ENCODE peak calls at places on chromosomes 16 and 17, in seven cellular contexts. One of them, this sample, is unnamed.

GRCh38 chr17:7478276-7479138 is 924 bp downstream of the ZBTB4 start:
- DNase-seq in mucosa of descending colon: peak; percentile 77
- DNase-seq in left cardiac atrium: peak; percentile 58
- DNase-seq in neural crest cell: no peak
- DNase-seq in HFFc6: peak; percentile 10
- DNase-seq in RPMI8226: peak; percentile 14
- DNase-seq in effector CD4-positive, alpha-beta T cell: peak; percentile 68
- DNase-seq in this sample: no peak

GRCh38 chr17:27496501-27496943 is 40.3 kb downstream of the KSR1 start:
- DNase-seq in mucosa of descending colon: no peak
- DNase-seq in left cardiac atrium: no peak
- DNase-seq in neural crest cell: no peak
- DNase-seq in HFFc6: no peak
- DNase-seq in RPMI8226: no peak
- DNase-seq in effector CD4-positive, alpha-beta T cell: no peak
- DNase-seq in this sample: no peak

GRCh38 chr16:81937305-81938038 is 73.8 kb downstream of the SDR42E1 start:
- DNase-seq in mucosa of descending colon: no peak
- DNase-seq in left cardiac atrium: no peak
- DNase-seq in neural crest cell: no peak
- DNase-seq in HFFc6: no peak
- DNase-seq in RPMI8226: no peak
- DNase-seq in effector CD4-positive, alpha-beta T cell: no peak
- DNase-seq in this sample: no peak

GRCh38 chr17:27797390-27798091 is 2.8 kb downstream of the NOS2 start:
- DNase-seq in mucosa of descending colon: no peak
- DNase-seq in left cardiac atrium: no peak
- DNase-seq in neural crest cell: no peak
- DNase-seq in HFFc6: no peak
- DNase-seq in RPMI8226: no peak
- DNase-seq in effector CD4-positive, alpha-beta T cell: no peak
- DNase-seq in this sample: no peak

GRCh38 chr17:77390870-77391269 is 250.1 kb downstream of the SEC14L1 start:
- DNase-seq in mucosa of descending colon: no peak
- DNase-seq in left cardiac atrium: no peak
- DNase-seq in neural crest cell: no peak
- DNase-seq in HFFc6: no peak
- DNase-seq in RPMI8226: no peak
- DNase-seq in effector CD4-positive, alpha-beta T cell: no peak
- DNase-seq in this sample: no peak

GRCh38 chr16:86517652-86518258 is 7.4 kb downstream of the FOXF1 start:
- DNase-seq in mucosa of descending colon: peak; percentile 70
- DNase-seq in left cardiac atrium: peak; percentile 68
- DNase-seq in neural crest cell: peak; percentile 63
- DNase-seq in HFFc6: peak; percentile 61
- DNase-seq in RPMI8226: peak; percentile 48
- DNase-seq in effector CD4-positive, alpha-beta T cell: no peak
- DNase-seq in this sample: peak; percentile 8

GRCh38 chr16:66878067-66878466 is 2.2 kb upstream of the PDP2 start:
- DNase-seq in mucosa of descending colon: no peak
- DNase-seq in left cardiac atrium: no peak
- DNase-seq in neural crest cell: no peak
- DNase-seq in HFFc6: no peak
- DNase-seq in RPMI8226: peak; percentile 98
- DNase-seq in effector CD4-positive, alpha-beta T cell: no peak
- DNase-seq in this sample: peak; percentile 95

GRCh38 chr16:74667215-74667765 is 613 bp upstream of the RFWD3 start:
- DNase-seq in mucosa of descending colon: peak; percentile 48
- DNase-seq in left cardiac atrium: peak; percentile 41
- DNase-seq in neural crest cell: peak; percentile 23
- DNase-seq in HFFc6: no peak
- DNase-seq in RPMI8226: peak; percentile 33
- DNase-seq in effector CD4-positive, alpha-beta T cell: peak; percentile 5
- DNase-seq in this sample: peak; percentile 11

GRCh38 chr16:85894266-85894665 is 4.7 kb upstream of the IRF8 start:
- DNase-seq in mucosa of descending colon: peak; percentile 71
- DNase-seq in left cardiac atrium: no peak
- DNase-seq in neural crest cell: no peak
- DNase-seq in HFFc6: no peak
- DNase-seq in RPMI8226: peak; percentile 64
- DNase-seq in effector CD4-positive, alpha-beta T cell: no peak
- DNase-seq in this sample: peak; percentile 16

GRCh38 chr16:27920391-27920891 is 143.1 kb downstream of the GSG1L start:
- DNase-seq in mucosa of descending colon: no peak
- DNase-seq in left cardiac atrium: no peak
- DNase-seq in neural crest cell: peak; percentile 38
- DNase-seq in HFFc6: peak; percentile 7
- DNase-seq in RPMI8226: no peak
- DNase-seq in effector CD4-positive, alpha-beta T cell: no peak
- DNase-seq in this sample: no peak

GRCh38 chr16:25030420-25031131 is 15.4 kb upstream of the ARHGAP17 start:
- DNase-seq in mucosa of descending colon: no peak
- DNase-seq in left cardiac atrium: no peak
- DNase-seq in neural crest cell: no peak
- DNase-seq in HFFc6: no peak
- DNase-seq in RPMI8226: no peak
- DNase-seq in effector CD4-positive, alpha-beta T cell: no peak
- DNase-seq in this sample: no peak

GRCh38 chr16:68756250-68757051 is 19.4 kb downstream of the CDH1 start:
- DNase-seq in mucosa of descending colon: peak; percentile 64
- DNase-seq in left cardiac atrium: no peak
- DNase-seq in neural crest cell: no peak
- DNase-seq in HFFc6: no peak
- DNase-seq in RPMI8226: peak; percentile 94
- DNase-seq in effector CD4-positive, alpha-beta T cell: no peak
- DNase-seq in this sample: peak; percentile 82

GRCh38 chr17:35496470-35497290 is 40.8 kb downstream of the SLFN12L start:
- DNase-seq in mucosa of descending colon: no peak
- DNase-seq in left cardiac atrium: no peak
- DNase-seq in neural crest cell: no peak
- DNase-seq in HFFc6: no peak
- DNase-seq in RPMI8226: no peak
- DNase-seq in effector CD4-positive, alpha-beta T cell: no peak
- DNase-seq in this sample: no peak

GRCh38 chr17:75684924-75685323 is 17.8 kb downstream of the SAP30BP start:
- DNase-seq in mucosa of descending colon: peak; percentile 61
- DNase-seq in left cardiac atrium: no peak
- DNase-seq in neural crest cell: no peak
- DNase-seq in HFFc6: peak; percentile 62
- DNase-seq in RPMI8226: no peak
- DNase-seq in effector CD4-positive, alpha-beta T cell: no peak
- DNase-seq in this sample: no peak

GRCh38 chr16:47182318-47182717 is 38.6 kb upstream of the NETO2 start:
- DNase-seq in mucosa of descending colon: no peak
- DNase-seq in left cardiac atrium: no peak
- DNase-seq in neural crest cell: no peak
- DNase-seq in HFFc6: no peak
- DNase-seq in RPMI8226: no peak
- DNase-seq in effector CD4-positive, alpha-beta T cell: no peak
- DNase-seq in this sample: no peak

GRCh38 chr16:89367538-89368059 is 122.8 kb downstream of the ANKRD11 start:
- DNase-seq in mucosa of descending colon: no peak
- DNase-seq in left cardiac atrium: no peak
- DNase-seq in neural crest cell: no peak
- DNase-seq in HFFc6: no peak
- DNase-seq in RPMI8226: no peak
- DNase-seq in effector CD4-positive, alpha-beta T cell: no peak
- DNase-seq in this sample: no peak

This sample was measured in MM.1S.